ENCODE peak calls at places on chromosome 16, in nine cellular contexts. One of them, this sample, is unnamed.

GRCh38 chr16:68445458-68445857 is 2.9 kb downstream of the SMPD3 start:
- DNase-seq in C1 segment of cervical spinal cord: no peak
- DNase-seq in iPS DF 6.9: peak; percentile 74
- DNase-seq in NCI-H1436: peak; percentile 67
- DNase-seq in activated CD4-positive, alpha-beta T cell treated with anti-CD3 and anti-CD28 coated beads for 24 hours: peak; percentile 18
- DNase-seq in right cardiac atrium: no peak
- DNase-seq in substantia nigra: no peak
- DNase-seq in tibial artery: no peak
- DNase-seq in NCI-H1105: peak; percentile 59
- DNase-seq in this sample: peak; percentile 83

GRCh38 chr16:60741810-60742209 is 1294.4 kb downstream of the CDH8 start:
- DNase-seq in activated CD4-positive, alpha-beta T cell treated with anti-CD3 and anti-CD28 coated beads for 24 hours: no peak
- DNase-seq in NCI-H1436: no peak
- DNase-seq in tibial artery: no peak
- DNase-seq in substantia nigra: no peak
- DNase-seq in iPS DF 6.9: no peak
- DNase-seq in right cardiac atrium: no peak
- DNase-seq in C1 segment of cervical spinal cord: no peak
- DNase-seq in NCI-H1105: no peak
- DNase-seq in this sample: no peak

GRCh38 chr16:78211200-78211599 is 111.7 kb downstream of the WWOX start:
- DNase-seq in right cardiac atrium: no peak
- DNase-seq in NCI-H1105: no peak
- DNase-seq in C1 segment of cervical spinal cord: no peak
- DNase-seq in substantia nigra: no peak
- DNase-seq in tibial artery: no peak
- DNase-seq in NCI-H1436: no peak
- DNase-seq in iPS DF 6.9: no peak
- DNase-seq in activated CD4-positive, alpha-beta T cell treated with anti-CD3 and anti-CD28 coated beads for 24 hours: no peak
- DNase-seq in this sample: no peak

GRCh38 chr16:87790278-87791023 is 24.7 kb upstream of the KLHDC4 start:
- DNase-seq in C1 segment of cervical spinal cord: no peak
- DNase-seq in iPS DF 6.9: no peak
- DNase-seq in right cardiac atrium: no peak
- DNase-seq in NCI-H1105: peak; percentile 68
- DNase-seq in substantia nigra: no peak
- DNase-seq in NCI-H1436: peak; percentile 50
- DNase-seq in tibial artery: peak; percentile 28
- DNase-seq in activated CD4-positive, alpha-beta T cell treated with anti-CD3 and anti-CD28 coated beads for 24 hours: no peak
- DNase-seq in this sample: peak; percentile 94

GRCh38 chr16:52141871-52142270 is 405.1 kb downstream of the TOX3 start:
- DNase-seq in substantia nigra: no peak
- DNase-seq in NCI-H1436: no peak
- DNase-seq in iPS DF 6.9: no peak
- DNase-seq in C1 segment of cervical spinal cord: no peak
- DNase-seq in tibial artery: no peak
- DNase-seq in activated CD4-positive, alpha-beta T cell treated with anti-CD3 and anti-CD28 coated beads for 24 hours: no peak
- DNase-seq in NCI-H1105: no peak
- DNase-seq in right cardiac atrium: no peak
- DNase-seq in this sample: no peak

GRCh38 chr16:57748596-57748995 is 13.0 kb downstream of the KATNB1 start:
- DNase-seq in tibial artery: no peak
- DNase-seq in C1 segment of cervical spinal cord: no peak
- DNase-seq in substantia nigra: no peak
- DNase-seq in right cardiac atrium: peak; percentile 28
- DNase-seq in iPS DF 6.9: no peak
- DNase-seq in activated CD4-positive, alpha-beta T cell treated with anti-CD3 and anti-CD28 coated beads for 24 hours: no peak
- DNase-seq in NCI-H1436: no peak
- DNase-seq in NCI-H1105: no peak
- DNase-seq in this sample: no peak

GRCh38 chr16:20225334-20225733 is 102.0 kb downstream of the GP2 start:
- DNase-seq in NCI-H1436: no peak
- DNase-seq in NCI-H1105: no peak
- DNase-seq in right cardiac atrium: no peak
- DNase-seq in C1 segment of cervical spinal cord: no peak
- DNase-seq in substantia nigra: no peak
- DNase-seq in iPS DF 6.9: no peak
- DNase-seq in tibial artery: no peak
- DNase-seq in activated CD4-positive, alpha-beta T cell treated with anti-CD3 and anti-CD28 coated beads for 24 hours: no peak
- DNase-seq in this sample: no peak

GRCh38 chr16:12545792-12546342 is 257.8 kb downstream of the CPPED1 start:
- DNase-seq in iPS DF 6.9: no peak
- DNase-seq in activated CD4-positive, alpha-beta T cell treated with anti-CD3 and anti-CD28 coated beads for 24 hours: no peak
- DNase-seq in tibial artery: no peak
- DNase-seq in substantia nigra: no peak
- DNase-seq in right cardiac atrium: peak; percentile 10
- DNase-seq in NCI-H1436: no peak
- DNase-seq in C1 segment of cervical spinal cord: no peak
- DNase-seq in NCI-H1105: no peak
- DNase-seq in this sample: no peak

GRCh38 chr16:81523387-81524115 is 78.9 kb downstream of the CMIP start:
- DNase-seq in right cardiac atrium: no peak
- DNase-seq in NCI-H1436: no peak
- DNase-seq in substantia nigra: no peak
- DNase-seq in tibial artery: no peak
- DNase-seq in C1 segment of cervical spinal cord: no peak
- DNase-seq in iPS DF 6.9: no peak
- DNase-seq in activated CD4-positive, alpha-beta T cell treated with anti-CD3 and anti-CD28 coated beads for 24 hours: no peak
- DNase-seq in NCI-H1105: no peak
- DNase-seq in this sample: no peak

GRCh38 chr16:88976359-88977027 is 514 bp downstream of the CBFA2T3 start:
- DNase-seq in iPS DF 6.9: no peak
- DNase-seq in substantia nigra: no peak
- DNase-seq in NCI-H1436: no peak
- DNase-seq in NCI-H1105: no peak
- DNase-seq in right cardiac atrium: peak; percentile 49
- DNase-seq in C1 segment of cervical spinal cord: no peak
- DNase-seq in tibial artery: no peak
- DNase-seq in activated CD4-positive, alpha-beta T cell treated with anti-CD3 and anti-CD28 coated beads for 24 hours: no peak
- DNase-seq in this sample: no peak

GRCh38 chr16:61677776-61678175 is 358.5 kb downstream of the CDH8 start:
- DNase-seq in substantia nigra: no peak
- DNase-seq in NCI-H1105: no peak
- DNase-seq in NCI-H1436: no peak
- DNase-seq in tibial artery: no peak
- DNase-seq in right cardiac atrium: no peak
- DNase-seq in C1 segment of cervical spinal cord: no peak
- DNase-seq in activated CD4-positive, alpha-beta T cell treated with anti-CD3 and anti-CD28 coated beads for 24 hours: no peak
- DNase-seq in iPS DF 6.9: no peak
- DNase-seq in this sample: no peak

GRCh38 chr16:67647111-67647651 is 2.2 kb downstream of the CARMIL2 start:
- DNase-seq in substantia nigra: no peak
- DNase-seq in NCI-H1436: no peak
- DNase-seq in right cardiac atrium: no peak
- DNase-seq in NCI-H1105: no peak
- DNase-seq in tibial artery: no peak
- DNase-seq in activated CD4-positive, alpha-beta T cell treated with anti-CD3 and anti-CD28 coated beads for 24 hours: no peak
- DNase-seq in C1 segment of cervical spinal cord: no peak
- DNase-seq in iPS DF 6.9: no peak
- DNase-seq in this sample: no peak

GRCh38 chr16:81758376-81758775 is 20.7 kb upstream of the PLCG2 start:
- DNase-seq in C1 segment of cervical spinal cord: no peak
- DNase-seq in iPS DF 6.9: no peak
- DNase-seq in NCI-H1436: no peak
- DNase-seq in tibial artery: no peak
- DNase-seq in right cardiac atrium: no peak
- DNase-seq in activated CD4-positive, alpha-beta T cell treated with anti-CD3 and anti-CD28 coated beads for 24 hours: no peak
- DNase-seq in NCI-H1105: no peak
- DNase-seq in substantia nigra: no peak
- DNase-seq in this sample: no peak

GRCh38 chr16:11560701-11561439 is 25.8 kb downstream of the LITAF start:
- DNase-seq in NCI-H1105: no peak
- DNase-seq in right cardiac atrium: no peak
- DNase-seq in iPS DF 6.9: no peak
- DNase-seq in C1 segment of cervical spinal cord: no peak
- DNase-seq in substantia nigra: no peak
- DNase-seq in activated CD4-positive, alpha-beta T cell treated with anti-CD3 and anti-CD28 coated beads for 24 hours: peak; percentile 10
- DNase-seq in NCI-H1436: no peak
- DNase-seq in tibial artery: no peak
- DNase-seq in this sample: no peak

GRCh38 chr16:83720213-83720612 is 87.6 kb upstream of the HSBP1 start:
- DNase-seq in NCI-H1436: no peak
- DNase-seq in right cardiac atrium: no peak
- DNase-seq in NCI-H1105: no peak
- DNase-seq in substantia nigra: no peak
- DNase-seq in activated CD4-positive, alpha-beta T cell treated with anti-CD3 and anti-CD28 coated beads for 24 hours: no peak
- DNase-seq in tibial artery: no peak
- DNase-seq in iPS DF 6.9: no peak
- DNase-seq in C1 segment of cervical spinal cord: no peak
- DNase-seq in this sample: no peak

GRCh38 chr16:7405166-7405565 is 72.5 kb downstream of the RBFOX1 start:
- DNase-seq in iPS DF 6.9: peak; percentile 4
- DNase-seq in substantia nigra: peak; percentile 7
- DNase-seq in activated CD4-positive, alpha-beta T cell treated with anti-CD3 and anti-CD28 coated beads for 24 hours: no peak
- DNase-seq in NCI-H1436: peak; percentile 79
- DNase-seq in right cardiac atrium: peak; percentile 68
- DNase-seq in NCI-H1105: peak; percentile 10
- DNase-seq in C1 segment of cervical spinal cord: peak; percentile 5
- DNase-seq in tibial artery: no peak
- DNase-seq in this sample: peak; percentile 90

GRCh38 chr16:26605872-26606271 is 460.9 kb upstream of the C16orf82 start:
- DNase-seq in tibial artery: no peak
- DNase-seq in C1 segment of cervical spinal cord: no peak
- DNase-seq in activated CD4-positive, alpha-beta T cell treated with anti-CD3 and anti-CD28 coated beads for 24 hours: no peak
- DNase-seq in NCI-H1105: peak; percentile 58
- DNase-seq in NCI-H1436: peak; percentile 31
- DNase-seq in iPS DF 6.9: no peak
- DNase-seq in right cardiac atrium: no peak
- DNase-seq in substantia nigra: no peak
- DNase-seq in this sample: no peak

GRCh38 chr16:68605746-68606145 is 39.4 kb upstream of the CDH3 start:
- DNase-seq in tibial artery: no peak
- DNase-seq in activated CD4-positive, alpha-beta T cell treated with anti-CD3 and anti-CD28 coated beads for 24 hours: no peak
- DNase-seq in iPS DF 6.9: no peak
- DNase-seq in right cardiac atrium: no peak
- DNase-seq in substantia nigra: no peak
- DNase-seq in NCI-H1105: no peak
- DNase-seq in NCI-H1436: no peak
- DNase-seq in C1 segment of cervical spinal cord: no peak
- DNase-seq in this sample: no peak

GRCh38 chr16:3577302-3577752 is at the start of gene NLRC3:
- DNase-seq in C1 segment of cervical spinal cord: no peak
- DNase-seq in NCI-H1105: no peak
- DNase-seq in tibial artery: no peak
- DNase-seq in iPS DF 6.9: no peak
- DNase-seq in NCI-H1436: no peak
- DNase-seq in right cardiac atrium: no peak
- DNase-seq in activated CD4-positive, alpha-beta T cell treated with anti-CD3 and anti-CD28 coated beads for 24 hours: peak; percentile 28
- DNase-seq in substantia nigra: no peak
- DNase-seq in this sample: no peak

GRCh38 chr16:3882531-3882930 is 2.0 kb upstream of the CREBBP start:
- DNase-seq in NCI-H1436: no peak
- DNase-seq in tibial artery: no peak
- DNase-seq in C1 segment of cervical spinal cord: no peak
- DNase-seq in right cardiac atrium: no peak
- DNase-seq in substantia nigra: no peak
- DNase-seq in activated CD4-positive, alpha-beta T cell treated with anti-CD3 and anti-CD28 coated beads for 24 hours: no peak
- DNase-seq in NCI-H1105: no peak
- DNase-seq in iPS DF 6.9: no peak
- DNase-seq in this sample: no peak

GRCh38 chr16:1169285-1170075 is 16.6 kb downstream of the CACNA1H start:
- DNase-seq in activated CD4-positive, alpha-beta T cell treated with anti-CD3 and anti-CD28 coated beads for 24 hours: no peak
- DNase-seq in NCI-H1436: no peak
- DNase-seq in NCI-H1105: no peak
- DNase-seq in substantia nigra: no peak
- DNase-seq in tibial artery: no peak
- DNase-seq in right cardiac atrium: no peak
- DNase-seq in iPS DF 6.9: no peak
- DNase-seq in C1 segment of cervical spinal cord: no peak
- DNase-seq in this sample: no peak

GRCh38 chr16:72455743-72456659 is 284.0 kb upstream of the PMFBP1 start:
- DNase-seq in NCI-H1436: peak; percentile 43
- DNase-seq in right cardiac atrium: no peak
- DNase-seq in NCI-H1105: no peak
- DNase-seq in substantia nigra: no peak
- DNase-seq in iPS DF 6.9: no peak
- DNase-seq in C1 segment of cervical spinal cord: no peak
- DNase-seq in tibial artery: no peak
- DNase-seq in activated CD4-positive, alpha-beta T cell treated with anti-CD3 and anti-CD28 coated beads for 24 hours: no peak
- DNase-seq in this sample: peak; percentile 79

GRCh38 chr16:1534021-1535020 is 855 bp downstream of the TMEM204 start:
- DNase-seq in NCI-H1105: no peak
- DNase-seq in activated CD4-positive, alpha-beta T cell treated with anti-CD3 and anti-CD28 coated beads for 24 hours: peak; percentile 22
- DNase-seq in C1 segment of cervical spinal cord: no peak
- DNase-seq in NCI-H1436: no peak
- DNase-seq in right cardiac atrium: peak; percentile 80
- DNase-seq in iPS DF 6.9: no peak
- DNase-seq in tibial artery: no peak
- DNase-seq in substantia nigra: no peak
- DNase-seq in this sample: no peak

GRCh38 chr16:11833951-11834695 is 17.2 kb downstream of the RSL1D1 start:
- DNase-seq in tibial artery: no peak
- DNase-seq in C1 segment of cervical spinal cord: no peak
- DNase-seq in NCI-H1105: no peak
- DNase-seq in substantia nigra: no peak
- DNase-seq in right cardiac atrium: no peak
- DNase-seq in NCI-H1436: no peak
- DNase-seq in iPS DF 6.9: no peak
- DNase-seq in activated CD4-positive, alpha-beta T cell treated with anti-CD3 and anti-CD28 coated beads for 24 hours: no peak
- DNase-seq in this sample: no peak

GRCh38 chr16:87789437-87790277 is 23.9 kb upstream of the KLHDC4 start:
- DNase-seq in right cardiac atrium: no peak
- DNase-seq in NCI-H1105: no peak
- DNase-seq in iPS DF 6.9: no peak
- DNase-seq in substantia nigra: no peak
- DNase-seq in C1 segment of cervical spinal cord: no peak
- DNase-seq in activated CD4-positive, alpha-beta T cell treated with anti-CD3 and anti-CD28 coated beads for 24 hours: no peak
- DNase-seq in NCI-H1436: no peak
- DNase-seq in tibial artery: no peak
- DNase-seq in this sample: no peak

GRCh38 chr16:8855972-8856371 is 12.8 kb downstream of the CARHSP1 start:
- DNase-seq in tibial artery: peak; percentile 10
- DNase-seq in substantia nigra: no peak
- DNase-seq in right cardiac atrium: no peak
- DNase-seq in iPS DF 6.9: no peak
- DNase-seq in activated CD4-positive, alpha-beta T cell treated with anti-CD3 and anti-CD28 coated beads for 24 hours: no peak
- DNase-seq in NCI-H1105: no peak
- DNase-seq in C1 segment of cervical spinal cord: no peak
- DNase-seq in NCI-H1436: no peak
- DNase-seq in this sample: no peak

GRCh38 chr16:1922357-1922756 is 4.1 kb upstream of the HS3ST6 start:
- DNase-seq in iPS DF 6.9: no peak
- DNase-seq in substantia nigra: no peak
- DNase-seq in NCI-H1105: no peak
- DNase-seq in right cardiac atrium: no peak
- DNase-seq in activated CD4-positive, alpha-beta T cell treated with anti-CD3 and anti-CD28 coated beads for 24 hours: no peak
- DNase-seq in C1 segment of cervical spinal cord: no peak
- DNase-seq in tibial artery: no peak
- DNase-seq in NCI-H1436: no peak
- DNase-seq in this sample: no peak

GRCh38 chr16:76866994-76867393 is 324.0 kb upstream of the MON1B start:
- DNase-seq in C1 segment of cervical spinal cord: no peak
- DNase-seq in iPS DF 6.9: no peak
- DNase-seq in NCI-H1436: no peak
- DNase-seq in tibial artery: no peak
- DNase-seq in NCI-H1105: no peak
- DNase-seq in right cardiac atrium: no peak
- DNase-seq in activated CD4-positive, alpha-beta T cell treated with anti-CD3 and anti-CD28 coated beads for 24 hours: no peak
- DNase-seq in substantia nigra: no peak
- DNase-seq in this sample: no peak

GRCh38 chr16:70250748-70251650 is 741 bp downstream of the EXOSC6 start:
- DNase-seq in NCI-H1436: no peak
- DNase-seq in iPS DF 6.9: no peak
- DNase-seq in substantia nigra: no peak
- DNase-seq in activated CD4-positive, alpha-beta T cell treated with anti-CD3 and anti-CD28 coated beads for 24 hours: peak; percentile 25
- DNase-seq in right cardiac atrium: peak; percentile 68
- DNase-seq in C1 segment of cervical spinal cord: no peak
- DNase-seq in NCI-H1105: no peak
- DNase-seq in tibial artery: peak; percentile 25
- DNase-seq in this sample: peak; percentile 27

GRCh38 chr16:396605-397004 is 394 bp upstream of the NME4 start:
- DNase-seq in right cardiac atrium: peak; percentile 85
- DNase-seq in substantia nigra: peak; percentile 26
- DNase-seq in C1 segment of cervical spinal cord: no peak
- DNase-seq in activated CD4-positive, alpha-beta T cell treated with anti-CD3 and anti-CD28 coated beads for 24 hours: no peak
- DNase-seq in tibial artery: no peak
- DNase-seq in NCI-H1105: no peak
- DNase-seq in iPS DF 6.9: no peak
- DNase-seq in NCI-H1436: peak; percentile 43
- DNase-seq in this sample: no peak

GRCh38 chr16:353404-354285 is 1.1 kb upstream of the AXIN1 start:
- DNase-seq in iPS DF 6.9: no peak
- DNase-seq in NCI-H1436: no peak
- DNase-seq in C1 segment of cervical spinal cord: no peak
- DNase-seq in tibial artery: no peak
- DNase-seq in substantia nigra: no peak
- DNase-seq in right cardiac atrium: peak; percentile 73
- DNase-seq in activated CD4-positive, alpha-beta T cell treated with anti-CD3 and anti-CD28 coated beads for 24 hours: no peak
- DNase-seq in NCI-H1105: no peak
- DNase-seq in this sample: no peak

This sample was measured in COR-L47.